ENCODE peak calls at places on chromosome 22, in nine cellular contexts. L is PC-3, P is lower leg skin, B is epithelial cell of esophagus, H is AG09309, G is hepatocyte, V is bronchial epithelial cell, W is brain microvascular endothelial cell, I is spleen. R is an unnamed sample.

GRCh38 chr22:28147401-28147800 is 228.3 kb upstream of the PITPNB start:
- DNase-seq in P (no peak), H (no peak), L (no peak), W (no peak), B (no peak), V (no peak), G (no peak), I (no peak), R (no peak)

GRCh38 chr22:44639891-44640617 is 62.0 kb upstream of the PRR5 start:
- DNase-seq in B (no peak), I (peak), W (no peak), G (no peak), H (no peak), V (no peak), P (no peak), L (no peak), R (no peak)

GRCh38 chr22:50014655-50015401 is 2.3 kb upstream of the IL17REL start:
- DNase-seq in H (no peak), L (no peak), P (no peak), B (no peak), W (no peak), G (peak), I (peak), V (no peak), R (no peak)

GRCh38 chr22:44445731-44446130 is 52.3 kb downstream of the RTL6 start:
- DNase-seq in L (peak), V (no peak), G (no peak), H (no peak), P (no peak), B (peak), I (peak), W (no peak), R (no peak)

GRCh38 chr22:33519140-33519973 is 400.9 kb downstream of the LARGE1 start:
- DNase-seq in V (peak), I (no peak), B (no peak), G (peak), W (peak), P (peak), L (peak), H (peak), R (peak)

GRCh38 chr22:29343313-29343805 is 27.9 kb upstream of the RASL10A start:
- DNase-seq in G (no peak), I (no peak), W (no peak), L (peak), P (no peak), H (peak), B (peak), V (peak), R (peak)

GRCh38 chr22:45638834-45639746 is 32.5 kb upstream of the ATXN10 start:
- DNase-seq in W (peak), P (peak), B (peak), H (no peak), G (peak), I (no peak), L (peak), V (peak), R (no peak)

GRCh38 chr22:36544107-36544620 is 15.2 kb upstream of the EIF3D start:
- DNase-seq in W (peak), G (no peak), V (peak), L (peak), I (no peak), P (no peak), H (peak), B (peak), R (no peak)

GRCh38 chr22:27213291-27213690 is 555.9 kb downstream of the MIAT start:
- DNase-seq in L (no peak), V (no peak), H (no peak), P (no peak), I (no peak), B (no peak), G (no peak), W (no peak), R (no peak)

GRCh38 chr22:37165940-37166674 is 16.4 kb upstream of the IL2RB start:
- DNase-seq in G (no peak), W (no peak), P (no peak), I (peak), B (no peak), H (no peak), L (no peak), V (no peak), R (no peak)

GRCh38 chr22:49768077-49768476 is 59.6 kb downstream of the BRD1 start:
- DNase-seq in V (no peak), B (no peak), H (no peak), I (peak), P (no peak), W (no peak), G (no peak), L (no peak), R (no peak)

GRCh38 chr22:35317680-35318290 is 18.1 kb downstream of the TOM1 start:
- DNase-seq in W (no peak), H (no peak), B (no peak), G (no peak), V (no peak), L (no peak), I (peak), P (no peak), R (no peak)

GRCh38 chr22:30843245-30843644 is 125.3 kb downstream of the MORC2 start:
- DNase-seq in B (no peak), L (peak), P (peak), H (no peak), I (no peak), G (no peak), W (no peak), V (no peak), R (no peak)

GRCh38 chr22:29219881-29220670 is 14.4 kb downstream of the EMID1 start:
- DNase-seq in P (no peak), L (peak), B (no peak), H (no peak), I (peak), V (no peak), G (peak), W (no peak), R (no peak)

GRCh38 chr22:30861131-30861530 is 107.4 kb downstream of the MORC2 start:
- DNase-seq in V (no peak), P (no peak), L (no peak), H (no peak), W (no peak), I (peak), G (peak), B (no peak), R (no peak)

DNA sequence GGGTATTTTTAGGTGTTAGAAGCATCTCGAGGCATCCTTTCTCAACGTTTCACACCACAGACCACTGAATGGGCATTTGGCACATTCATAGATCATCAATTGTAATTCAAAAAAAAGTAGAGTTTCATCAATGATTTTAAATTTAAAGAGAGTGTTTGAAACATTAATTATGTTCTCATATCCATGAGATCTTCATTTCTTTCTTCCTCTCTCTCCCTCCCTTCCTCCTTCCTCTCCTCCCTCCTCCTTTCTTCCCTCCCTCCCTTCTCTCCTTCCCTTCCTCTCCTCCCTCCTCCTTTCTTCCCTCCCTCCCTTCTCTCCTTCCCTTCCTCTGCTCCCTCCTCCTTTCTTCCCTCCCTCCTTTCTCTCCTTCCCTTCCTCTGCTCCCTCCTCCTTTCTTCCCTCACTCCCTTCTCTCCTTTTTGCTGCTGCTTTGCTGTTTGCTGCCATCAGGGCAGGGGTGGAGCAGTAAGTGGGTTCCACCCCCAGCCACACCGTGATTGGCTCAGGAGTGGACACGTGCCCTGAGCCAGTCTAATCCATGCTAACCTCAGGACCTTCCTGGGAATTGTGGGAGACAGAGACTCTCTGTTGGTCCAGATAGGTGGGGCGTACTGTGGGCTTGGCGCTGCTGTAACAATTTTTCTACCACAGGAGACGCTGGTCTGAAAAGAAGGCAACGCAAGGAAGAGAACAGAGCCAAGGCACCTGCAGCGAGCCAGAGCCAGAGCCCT is 33.8 kb upstream of the APOBEC3A start:
- DNase-seq in W (peak), I (no peak), G (peak), L (peak), P (peak), B (peak), H (peak), V (peak), R (peak)
- TF ChIP-seq CTCF in W (peak), I (no peak), G (peak), L (peak), P (no peak), B (peak), H (peak), V (peak), R (peak)

DNA sequence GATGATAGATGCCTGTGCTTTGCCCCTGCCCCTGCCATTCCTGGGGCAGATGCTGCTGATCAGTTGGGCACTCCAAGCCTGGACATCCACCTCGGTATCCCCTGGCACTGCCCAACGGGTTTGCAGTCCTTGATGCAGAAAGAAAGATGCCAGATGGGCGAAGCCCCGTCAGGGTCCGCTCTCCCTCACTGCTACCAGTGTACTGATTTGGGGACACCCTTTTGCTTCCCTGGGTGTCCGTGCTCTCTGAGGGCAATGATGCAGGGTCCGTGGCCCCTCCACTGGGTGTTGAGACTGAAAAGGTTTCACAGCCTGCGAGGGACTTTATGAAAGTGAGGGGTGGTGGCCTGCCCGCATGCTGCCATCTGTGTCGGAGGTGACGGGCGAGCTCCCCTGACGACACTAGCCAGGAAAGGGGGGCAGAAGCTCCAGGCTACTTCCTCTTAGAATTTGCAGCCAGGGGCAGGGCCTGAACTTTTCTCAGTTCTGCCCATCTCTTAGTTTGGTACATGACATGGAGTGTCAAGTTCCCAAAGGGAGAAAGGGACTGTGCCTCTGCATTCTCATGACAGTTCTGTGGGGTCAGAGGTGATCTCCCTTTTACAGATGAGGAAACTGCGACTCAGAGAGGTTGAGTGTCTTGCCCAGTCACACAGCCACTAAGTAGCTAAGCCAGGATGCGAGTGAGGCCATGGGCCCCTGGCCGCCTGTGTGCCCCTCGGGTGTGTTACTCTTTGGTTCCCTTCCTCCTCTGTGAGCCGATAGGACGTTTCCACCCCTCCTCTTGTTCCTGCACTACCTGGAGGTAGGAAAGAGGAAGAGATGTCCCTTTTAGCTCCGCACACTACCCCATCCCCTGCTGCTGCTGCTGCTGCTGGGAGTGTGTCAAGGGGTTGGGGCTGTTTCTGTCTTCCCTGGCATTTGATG is 96.6 kb downstream of the BCR start:
- DNase-seq in I (no peak), L (no peak), V (peak), G (no peak), H (no peak), B (no peak), P (no peak), W (no peak), R (no peak)
- H3K4me3 ChIP-seq in I (no peak), L (no peak), V (no peak), G (no peak), H (no peak), B (no peak), P (no peak), W (no peak), R (no peak)

GRCh38 chr22:40636380-40637180 is at the start of gene MRTFA:
- DNase-seq in G (peak), P (peak), B (peak), I (peak), H (peak), L (peak), V (peak), W (peak), R (peak)
- TF ChIP-seq CTCF in G (no peak), P (no peak), B (no peak), I (peak), H (no peak), L (no peak), V (no peak), W (no peak), R (no peak)

GRCh38 chr22:39530692-39531331 is 1.7 kb downstream of the RPS19BP1 start:
- DNase-seq in G (peak), W (peak), V (peak), B (peak), P (no peak), L (peak), I (no peak), H (no peak), R (no peak)
- H3K4me3 ChIP-seq in G (no peak), W (no peak), V (no peak), B (no peak), P (no peak), L (peak), I (peak), H (no peak), R (no peak)

GRCh38 chr22:48663297-48663696 is 1164.4 kb downstream of the BRD1 start:
- DNase-seq in I (no peak), G (no peak), V (no peak), W (no peak), L (peak), H (no peak), P (no peak), B (no peak), R (no peak)
- TF ChIP-seq CTCF in I (peak), G (peak), V (peak), W (peak), L (peak), H (no peak), P (no peak), B (peak), R (peak)

GRCh38 chr22:42957544-42957943 is 57.4 kb downstream of the PACSIN2 start:
- DNase-seq in B (no peak), G (no peak), V (no peak), P (no peak), L (no peak), I (no peak), W (no peak), H (no peak), R (no peak)
- H3K4me3 ChIP-seq in B (no peak), G (no peak), V (no peak), P (no peak), L (no peak), I (no peak), W (no peak), H (no peak), R (no peak)

DNA sequence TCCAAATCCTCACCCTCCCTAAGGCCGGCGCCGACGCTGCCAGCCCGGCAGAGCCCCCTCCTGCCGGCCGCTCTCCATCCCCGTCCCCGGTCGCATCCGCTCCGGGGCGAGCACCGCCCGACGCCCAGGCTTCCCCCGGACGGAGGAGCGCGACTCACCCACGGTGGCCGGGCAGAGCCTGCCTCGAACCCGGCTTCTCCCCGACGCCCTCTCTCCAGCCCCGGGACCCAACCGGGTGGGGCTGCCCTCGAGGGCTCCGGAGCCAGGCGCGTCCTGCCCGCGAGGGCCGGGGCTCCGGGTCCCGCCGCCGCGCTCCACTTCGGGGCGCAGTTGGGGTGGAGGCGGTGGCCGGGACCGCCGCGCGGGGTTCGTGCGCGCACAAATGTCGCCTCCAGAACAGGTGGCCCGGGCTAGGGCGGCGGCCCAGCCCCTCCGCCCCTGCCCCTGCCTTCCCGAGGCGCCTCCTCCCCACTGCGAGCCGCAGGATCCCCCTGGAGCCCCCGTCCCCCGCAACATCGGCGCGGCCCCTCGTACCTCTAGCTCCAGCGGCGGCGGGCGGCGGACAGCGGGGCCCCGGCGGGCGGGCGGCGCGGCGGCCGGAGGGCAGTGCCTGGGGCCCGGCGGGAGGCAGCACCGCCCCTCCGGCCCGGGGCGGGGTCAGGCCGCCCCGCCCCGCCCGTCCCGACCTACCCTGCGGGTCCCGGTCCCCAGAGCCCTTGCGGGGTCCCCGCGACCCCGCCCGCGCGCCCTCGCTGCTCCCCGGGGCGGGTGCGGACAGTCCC is at the start of gene A4GALT:
- DNase-seq in L (no peak), P (no peak), B (no peak), V (no peak), I (peak), G (peak), H (no peak), W (no peak), R (no peak)
- TF ChIP-seq CTCF in L (no peak), P (no peak), B (no peak), V (no peak), I (no peak), G (no peak), H (no peak), W (no peak), R (no peak)

GRCh38 chr22:39396156-39396796 is 3.3 kb upstream of the TAB1 start:
- DNase-seq in I (no peak), B (no peak), G (no peak), L (no peak), H (no peak), P (no peak), V (peak), W (peak), R (no peak)
- H3K4me3 ChIP-seq in I (no peak), B (no peak), G (no peak), L (no peak), H (no peak), P (no peak), V (no peak), W (no peak), R (no peak)

GRCh38 chr22:32123657-32124056 is 35.4 kb downstream of the C22orf42 start:
- DNase-seq in V (no peak), I (no peak), L (peak), W (no peak), H (no peak), B (no peak), G (no peak), P (no peak), R (no peak)

GRCh38 chr22:32130464-32130863 is 28.6 kb downstream of the C22orf42 start:
- DNase-seq in W (no peak), P (no peak), H (no peak), I (no peak), V (no peak), B (no peak), G (no peak), L (no peak), R (no peak)

GRCh38 chr22:32132126-32132525 is 27.0 kb downstream of the C22orf42 start:
- DNase-seq in B (no peak), G (no peak), V (no peak), I (no peak), L (no peak), P (no peak), W (no peak), H (no peak), R (no peak)

GRCh38 chr22:32132783-32133182 is 26.3 kb downstream of the C22orf42 start:
- DNase-seq in P (no peak), V (no peak), H (no peak), B (no peak), W (no peak), L (no peak), G (no peak), I (no peak), R (no peak)

GRCh38 chr22:32127904-32128303 is 31.2 kb downstream of the C22orf42 start:
- DNase-seq in V (no peak), G (no peak), L (no peak), B (no peak), P (no peak), I (no peak), W (no peak), H (no peak), R (no peak)
- TF ChIP-seq CTCF in V (no peak), G (no peak), L (no peak), B (no peak), P (no peak), I (no peak), W (no peak), H (no peak), R (no peak)

R was measured in AG04449.